ENCODE peak calls at places on chromosomes 7 and 10, in five cellular contexts. X is HEK293T; C is brain microvascular endothelial cell; D is stimulated activated CD8-positive, alpha-beta memory T cell treated with anti-CD3 and anti-CD28 coated beads, Interleukin-4, amount 100 ng/mL, for 4 hours; W is adrenal gland. O is an unnamed sample.
A peak's percentile ranks its signal among the peaks of the same experiment; 100 is the strongest.

GRCh38 chr10:34687434-34688205 is 127.5 kb downstream of the PARD3 start:
- DNase-seq in X (no peak), C (peak; percentile 63), D (no peak), W (no peak), O (no peak)

GRCh38 chr10:76916536-76916935 is 721.1 kb downstream of the KCNMA1 start:
- DNase-seq in X (no peak), C (no peak), D (no peak), W (no peak), O (no peak)

GRCh38 chr10:132136097-132136521 is 50.6 kb upstream of the DPYSL4 start:
- DNase-seq in X (no peak), C (no peak), D (no peak), W (no peak), O (no peak)

GRCh38 chr7:901388-902154 is 25.2 kb downstream of the GET4 start:
- DNase-seq in X (peak; percentile 100), C (peak; percentile 89), D (no peak), W (peak; percentile 97), O (peak; percentile 58)

GRCh38 chr10:62724465-62724864 is 80.1 kb upstream of the ADO start:
- DNase-seq in X (peak; percentile 14), C (no peak), D (no peak), W (no peak), O (no peak)

GRCh38 chr7:28861825-28862224 is 96.3 kb downstream of the TRIL start:
- DNase-seq in X (no peak), C (no peak), D (no peak), W (no peak), O (no peak)

GRCh38 chr7:84204655-84205054 is 10.1 kb upstream of the SEMA3A start:
- DNase-seq in X (no peak), C (peak; percentile 25), D (no peak), W (no peak), O (peak; percentile 56)

GRCh38 chr7:51238981-51239495 is 77.6 kb downstream of the COBL start:
- DNase-seq in X (no peak), C (no peak), D (no peak), W (no peak), O (no peak)

GRCh38 chr10:3889961-3890522 is 105.0 kb upstream of the KLF6 start:
- DNase-seq in X (no peak), C (peak; percentile 93), D (no peak), W (peak; percentile 51), O (no peak)

GRCh38 chr7:100607111-100607510 is 4.9 kb downstream of the PCOLCE start:
- DNase-seq in X (no peak), C (peak; percentile 9), D (no peak), W (no peak), O (no peak)

GRCh38 chr7:55432937-55433784 is 68.0 kb downstream of the LANCL2 start:
- DNase-seq in X (peak; percentile 58), C (no peak), D (no peak), W (no peak), O (no peak)

GRCh38 chr7:1558181-1558811 is 2.3 kb upstream of the TMEM184A start:
- DNase-seq in X (peak; percentile 38), C (no peak), D (no peak), W (no peak), O (no peak)

GRCh38 chr7:157543791-157544190 is 207.0 kb downstream of the DNAJB6 start:
- DNase-seq in X (no peak), C (no peak), D (no peak), W (no peak), O (no peak)

GRCh38 chr10:7484456-7485266 is 73.8 kb upstream of the SFMBT2 start:
- DNase-seq in X (no peak), C (no peak), D (peak; percentile 27), W (no peak), O (no peak)

GRCh38 chr10:12701696-12702095 is 299.8 kb downstream of the CCDC3 start:
- DNase-seq in X (no peak), C (no peak), D (no peak), W (no peak), O (no peak)

GRCh38 chr10:75971402-75972211 is 540.2 kb downstream of the LRMDA start:
- DNase-seq in X (no peak), C (peak; percentile 30), D (no peak), W (no peak), O (peak; percentile 13)

GRCh38 chr10:116561026-116561425 is 15.3 kb downstream of the PNLIP start:
- DNase-seq in X (no peak), C (no peak), D (no peak), W (no peak), O (no peak)

GRCh38 chr10:97180367-97180763 is 5.4 kb downstream of the SLIT1 start:
- DNase-seq in X (no peak), C (no peak), D (no peak), W (no peak), O (no peak)

GRCh38 chr7:158592541-158592940 is 4.9 kb upstream of the PTPRN2 start:
- DNase-seq in X (no peak), C (no peak), D (no peak), W (no peak), O (no peak)

GRCh38 chr10:86087716-86088115 is 278.9 kb downstream of the GRID1 start:
- DNase-seq in X (no peak), C (no peak), D (no peak), W (no peak), O (no peak)

GRCh38 chr7:26196305-26196704 is 4.2 kb downstream of the HNRNPA2B1 start:
- DNase-seq in X (no peak), C (no peak), D (no peak), W (no peak), O (no peak)

GRCh38 chr10:102335184-102335583 is 60.3 kb upstream of the NFKB2 start:
- DNase-seq in X (no peak), C (no peak), D (no peak), W (no peak), O (no peak)

GRCh38 chr7:35036361-35037171 is 719 bp downstream of the DPY19L1 start:
- DNase-seq in X (peak; percentile 34), C (peak; percentile 37), D (no peak), W (peak; percentile 72), O (no peak)

GRCh38 chr10:51397695-51398094 is 301.7 kb downstream of the CSTF2T start:
- DNase-seq in X (no peak), C (peak; percentile 53), D (no peak), W (peak; percentile 79), O (no peak)

GRCh38 chr7:14233898-14234174 is 244.4 kb upstream of the ETV1 start:
- DNase-seq in X (no peak), C (no peak), D (no peak), W (no peak), O (no peak)

GRCh38 chr7:34457329-34457728 is 200.7 kb upstream of the NPSR1 start:
- DNase-seq in X (no peak), C (no peak), D (no peak), W (no peak), O (no peak)

GRCh38 chr10:79147796-79148451 is 79.2 kb downstream of the ZMIZ1 start:
- DNase-seq in X (no peak), C (no peak), D (no peak), W (no peak), O (no peak)

GRCh38 chr7:30330134-30331111 is 46.0 kb downstream of the ZNRF2 start:
- DNase-seq in X (no peak), C (no peak), D (no peak), W (no peak), O (no peak)

GRCh38 chr10:97907211-97907610 is 57.6 kb downstream of the GOLGA7B start:
- DNase-seq in X (no peak), C (no peak), D (no peak), W (no peak), O (no peak)

GRCh38 chr10:29473411-29474100 is 161.2 kb downstream of the SVIL start:
- DNase-seq in X (no peak), C (no peak), D (no peak), W (no peak), O (no peak)

GRCh38 chr7:131800008-131800407 is 243.6 kb upstream of the PODXL start:
- DNase-seq in X (no peak), C (no peak), D (no peak), W (no peak), O (no peak)

GRCh38 chr10:123649672-123650071 is 16.5 kb upstream of the GPR26 start:
- DNase-seq in X (no peak), C (no peak), D (no peak), W (no peak), O (no peak)

GRCh38 chr7:151687523-151688235 is 168.0 kb upstream of the RHEB start:
- DNase-seq in X (peak; percentile 50), C (peak; percentile 91), D (no peak), W (peak; percentile 87), O (peak; percentile 91)

GRCh38 chr7:66336760-66337159 is 131.6 kb downstream of the TPST1 start:
- DNase-seq in X (no peak), C (no peak), D (no peak), W (no peak), O (no peak)